ENCODE peak calls at places on chromosomes 3 and 15, in nine cellular contexts. One of them, this sample, is unnamed.

GRCh38 chr3:78794431-78794830 is 973.4 kb downstream of the ROBO1 start:
- DNase-seq in psoas muscle: no peak
- DNase-seq in astrocyte: no peak
- DNase-seq in mammary epithelial cell: peak; percentile 36
- DNase-seq in neuronal stem cell: no peak
- DNase-seq in sigmoid colon: no peak
- DNase-seq in transverse colon: no peak
- DNase-seq in suprapubic skin: no peak
- DNase-seq in uterus: no peak
- DNase-seq in this sample: no peak

GRCh38 chr3:61858054-61858453 is 296.7 kb downstream of the PTPRG start:
- DNase-seq in transverse colon: no peak
- DNase-seq in neuronal stem cell: no peak
- DNase-seq in psoas muscle: no peak
- DNase-seq in sigmoid colon: no peak
- DNase-seq in astrocyte: peak; percentile 33
- DNase-seq in uterus: no peak
- DNase-seq in mammary epithelial cell: peak; percentile 12
- DNase-seq in suprapubic skin: no peak
- DNase-seq in this sample: no peak

GRCh38 chr3:151673974-151674373 is 59.8 kb upstream of the AADACL2 start:
- DNase-seq in suprapubic skin: no peak
- DNase-seq in uterus: no peak
- DNase-seq in psoas muscle: no peak
- DNase-seq in sigmoid colon: no peak
- DNase-seq in transverse colon: no peak
- DNase-seq in neuronal stem cell: no peak
- DNase-seq in mammary epithelial cell: no peak
- DNase-seq in astrocyte: peak; percentile 34
- DNase-seq in this sample: no peak

GRCh38 chr3:188861847-188862740 is 309.7 kb upstream of the TPRG1 start:
- DNase-seq in suprapubic skin: no peak
- DNase-seq in uterus: no peak
- DNase-seq in mammary epithelial cell: peak; percentile 61
- DNase-seq in psoas muscle: no peak
- DNase-seq in sigmoid colon: no peak
- DNase-seq in astrocyte: peak; percentile 72
- DNase-seq in transverse colon: no peak
- DNase-seq in neuronal stem cell: no peak
- DNase-seq in this sample: no peak

GRCh38 chr15:97081666-97082226 is 751.2 kb downstream of the NR2F2 start:
- DNase-seq in mammary epithelial cell: no peak
- DNase-seq in suprapubic skin: no peak
- DNase-seq in sigmoid colon: no peak
- DNase-seq in neuronal stem cell: no peak
- DNase-seq in astrocyte: no peak
- DNase-seq in transverse colon: no peak
- DNase-seq in uterus: no peak
- DNase-seq in psoas muscle: no peak
- DNase-seq in this sample: no peak

GRCh38 chr15:67743558-67743957 is 81.8 kb upstream of the SKOR1 start:
- DNase-seq in psoas muscle: no peak
- DNase-seq in sigmoid colon: no peak
- DNase-seq in suprapubic skin: no peak
- DNase-seq in astrocyte: no peak
- DNase-seq in transverse colon: no peak
- DNase-seq in mammary epithelial cell: no peak
- DNase-seq in uterus: no peak
- DNase-seq in neuronal stem cell: no peak
- DNase-seq in this sample: no peak

GRCh38 chr3:150078983-150079739 is 108.5 kb upstream of the PFN2 start:
- DNase-seq in neuronal stem cell: no peak
- DNase-seq in psoas muscle: no peak
- DNase-seq in transverse colon: no peak
- DNase-seq in astrocyte: peak; percentile 97
- DNase-seq in uterus: peak; percentile 65
- DNase-seq in suprapubic skin: no peak
- DNase-seq in mammary epithelial cell: peak; percentile 87
- DNase-seq in sigmoid colon: peak; percentile 74
- DNase-seq in this sample: peak; percentile 94

GRCh38 chr3:177262396-177262795 is 65.1 kb upstream of the TBL1XR1 start:
- DNase-seq in psoas muscle: no peak
- DNase-seq in uterus: no peak
- DNase-seq in sigmoid colon: no peak
- DNase-seq in transverse colon: no peak
- DNase-seq in suprapubic skin: no peak
- DNase-seq in neuronal stem cell: no peak
- DNase-seq in mammary epithelial cell: peak; percentile 27
- DNase-seq in astrocyte: peak; percentile 72
- DNase-seq in this sample: no peak

GRCh38 chr3:78728406-78729145 is 1039.2 kb downstream of the ROBO1 start:
- DNase-seq in sigmoid colon: peak; percentile 82
- DNase-seq in neuronal stem cell: peak; percentile 15
- DNase-seq in astrocyte: peak; percentile 51
- DNase-seq in psoas muscle: peak; percentile 67
- DNase-seq in transverse colon: peak; percentile 29
- DNase-seq in suprapubic skin: peak; percentile 72
- DNase-seq in mammary epithelial cell: peak; percentile 48
- DNase-seq in uterus: peak; percentile 29
- DNase-seq in this sample: no peak

GRCh38 chr15:70512772-70513362 is 250.5 kb downstream of the UACA start:
- DNase-seq in astrocyte: no peak
- DNase-seq in psoas muscle: no peak
- DNase-seq in mammary epithelial cell: peak; percentile 59
- DNase-seq in transverse colon: peak; percentile 50
- DNase-seq in uterus: no peak
- DNase-seq in neuronal stem cell: no peak
- DNase-seq in sigmoid colon: no peak
- DNase-seq in suprapubic skin: no peak
- DNase-seq in this sample: peak; percentile 52

GRCh38 chr15:100172356-100173024 is 169.3 kb downstream of the ADAMTS17 start:
- DNase-seq in sigmoid colon: no peak
- DNase-seq in psoas muscle: no peak
- DNase-seq in transverse colon: no peak
- DNase-seq in suprapubic skin: no peak
- DNase-seq in astrocyte: no peak
- DNase-seq in neuronal stem cell: no peak
- DNase-seq in uterus: no peak
- DNase-seq in mammary epithelial cell: no peak
- DNase-seq in this sample: no peak

GRCh38 chr15:74794970-74795349 is 13.1 kb downstream of the CSK start:
- DNase-seq in neuronal stem cell: no peak
- DNase-seq in transverse colon: no peak
- DNase-seq in mammary epithelial cell: no peak
- DNase-seq in astrocyte: no peak
- DNase-seq in uterus: no peak
- DNase-seq in psoas muscle: no peak
- DNase-seq in sigmoid colon: no peak
- DNase-seq in suprapubic skin: no peak
- DNase-seq in this sample: no peak
- H3K36me3 ChIP-seq in neuronal stem cell: peaks cover 33% of the 10 kb centered on the region
- H3K36me3 ChIP-seq in transverse colon: no peaks in the 10 kb centered on the region
- H3K36me3 ChIP-seq in mammary epithelial cell: peaks cover 4% of the 10 kb centered on the region
- H3K36me3 ChIP-seq in astrocyte: peaks cover 5% of the 10 kb centered on the region
- H3K36me3 ChIP-seq in uterus: no peaks in the 10 kb centered on the region
- H3K36me3 ChIP-seq in psoas muscle: no peaks in the 10 kb centered on the region
- H3K36me3 ChIP-seq in sigmoid colon: no peaks in the 10 kb centered on the region
- H3K36me3 ChIP-seq in suprapubic skin: peaks cover 17% of the 10 kb centered on the region
- H3K36me3 ChIP-seq in this sample: peaks cover 44% of the 10 kb centered on the region

GRCh38 chr3:37321260-37321852 is 147.0 kb upstream of the LRRFIP2 start:
- DNase-seq in astrocyte: peak; percentile 60
- DNase-seq in transverse colon: no peak
- DNase-seq in neuronal stem cell: no peak
- DNase-seq in uterus: no peak
- DNase-seq in suprapubic skin: no peak
- DNase-seq in sigmoid colon: no peak
- DNase-seq in mammary epithelial cell: no peak
- DNase-seq in psoas muscle: no peak
- DNase-seq in this sample: no peak
- H3K36me3 ChIP-seq in astrocyte: peaks cover 43% of the 10 kb centered on the region
- H3K36me3 ChIP-seq in transverse colon: no peaks in the 10 kb centered on the region
- H3K36me3 ChIP-seq in neuronal stem cell: peaks cover 82% of the 10 kb centered on the region
- H3K36me3 ChIP-seq in uterus: no peaks in the 10 kb centered on the region
- H3K36me3 ChIP-seq in suprapubic skin: peaks cover 48% of the 10 kb centered on the region
- H3K36me3 ChIP-seq in sigmoid colon: peaks cover 4% of the 10 kb centered on the region
- H3K36me3 ChIP-seq in mammary epithelial cell: peaks cover 38% of the 10 kb centered on the region
- H3K36me3 ChIP-seq in psoas muscle: peaks cover 9% of the 10 kb centered on the region
- H3K36me3 ChIP-seq in this sample: peaks cover 25% of the 10 kb centered on the region

GRCh38 chr15:40008061-40008460 is 30.9 kb downstream of the SRP14 start:
- DNase-seq in psoas muscle: no peak
- DNase-seq in astrocyte: peak; percentile 69
- DNase-seq in mammary epithelial cell: no peak
- DNase-seq in transverse colon: no peak
- DNase-seq in neuronal stem cell: no peak
- DNase-seq in suprapubic skin: no peak
- DNase-seq in sigmoid colon: no peak
- DNase-seq in uterus: no peak
- DNase-seq in this sample: no peak

GRCh38 chr15:40003491-40003916 is 35.5 kb downstream of the SRP14 start:
- DNase-seq in transverse colon: no peak
- DNase-seq in uterus: no peak
- DNase-seq in mammary epithelial cell: no peak
- DNase-seq in neuronal stem cell: no peak
- DNase-seq in suprapubic skin: no peak
- DNase-seq in psoas muscle: no peak
- DNase-seq in sigmoid colon: no peak
- DNase-seq in astrocyte: no peak
- DNase-seq in this sample: no peak

GRCh38 chr15:40010681-40011080 is 28.3 kb downstream of the SRP14 start:
- DNase-seq in sigmoid colon: no peak
- DNase-seq in transverse colon: no peak
- DNase-seq in neuronal stem cell: no peak
- DNase-seq in astrocyte: peak; percentile 86
- DNase-seq in uterus: no peak
- DNase-seq in psoas muscle: peak; percentile 74
- DNase-seq in mammary epithelial cell: peak; percentile 78
- DNase-seq in suprapubic skin: peak; percentile 80
- DNase-seq in this sample: peak; percentile 74

GRCh38 chr15:40006003-40006402 is 33.0 kb downstream of the SRP14 start:
- DNase-seq in transverse colon: no peak
- DNase-seq in astrocyte: peak; percentile 53
- DNase-seq in neuronal stem cell: no peak
- DNase-seq in uterus: no peak
- DNase-seq in psoas muscle: no peak
- DNase-seq in suprapubic skin: no peak
- DNase-seq in sigmoid colon: no peak
- DNase-seq in mammary epithelial cell: no peak
- DNase-seq in this sample: no peak

GRCh38 chr15:40006646-40007045 is 32.3 kb downstream of the SRP14 start:
- DNase-seq in mammary epithelial cell: no peak
- DNase-seq in astrocyte: peak; percentile 89
- DNase-seq in suprapubic skin: no peak
- DNase-seq in psoas muscle: no peak
- DNase-seq in sigmoid colon: no peak
- DNase-seq in uterus: no peak
- DNase-seq in neuronal stem cell: no peak
- DNase-seq in transverse colon: no peak
- DNase-seq in this sample: no peak
- H3K36me3 ChIP-seq in mammary epithelial cell: peaks cover 59% of the 10 kb centered on the region
- H3K36me3 ChIP-seq in astrocyte: peaks cover 70% of the 10 kb centered on the region
- H3K36me3 ChIP-seq in suprapubic skin: peaks cover 74% of the 10 kb centered on the region
- H3K36me3 ChIP-seq in psoas muscle: peaks cover 8% of the 10 kb centered on the region
- H3K36me3 ChIP-seq in sigmoid colon: peaks cover 63% of the 10 kb centered on the region
- H3K36me3 ChIP-seq in uterus: no peaks in the 10 kb centered on the region
- H3K36me3 ChIP-seq in neuronal stem cell: peaks cover 99% of the 10 kb centered on the region
- H3K36me3 ChIP-seq in transverse colon: no peaks in the 10 kb centered on the region
- H3K36me3 ChIP-seq in this sample: peaks cover 72% of the 10 kb centered on the region

GRCh38 chr15:42868683-42869082 is 51.9 kb downstream of the TTBK2 start:
- DNase-seq in astrocyte: no peak
- DNase-seq in sigmoid colon: no peak
- DNase-seq in neuronal stem cell: no peak
- DNase-seq in mammary epithelial cell: no peak
- DNase-seq in psoas muscle: no peak
- DNase-seq in suprapubic skin: no peak
- DNase-seq in transverse colon: no peak
- DNase-seq in uterus: no peak
- DNase-seq in this sample: no peak
- H3K36me3 ChIP-seq in astrocyte: no peaks in the 10 kb centered on the region
- H3K36me3 ChIP-seq in sigmoid colon: no peaks in the 10 kb centered on the region
- H3K36me3 ChIP-seq in neuronal stem cell: peaks cover 3% of the 10 kb centered on the region
- H3K36me3 ChIP-seq in mammary epithelial cell: no peaks in the 10 kb centered on the region
- H3K36me3 ChIP-seq in psoas muscle: no peaks in the 10 kb centered on the region
- H3K36me3 ChIP-seq in suprapubic skin: no peaks in the 10 kb centered on the region
- H3K36me3 ChIP-seq in transverse colon: no peaks in the 10 kb centered on the region
- H3K36me3 ChIP-seq in uterus: no peaks in the 10 kb centered on the region
- H3K36me3 ChIP-seq in this sample: no peaks in the 10 kb centered on the region

DNA sequence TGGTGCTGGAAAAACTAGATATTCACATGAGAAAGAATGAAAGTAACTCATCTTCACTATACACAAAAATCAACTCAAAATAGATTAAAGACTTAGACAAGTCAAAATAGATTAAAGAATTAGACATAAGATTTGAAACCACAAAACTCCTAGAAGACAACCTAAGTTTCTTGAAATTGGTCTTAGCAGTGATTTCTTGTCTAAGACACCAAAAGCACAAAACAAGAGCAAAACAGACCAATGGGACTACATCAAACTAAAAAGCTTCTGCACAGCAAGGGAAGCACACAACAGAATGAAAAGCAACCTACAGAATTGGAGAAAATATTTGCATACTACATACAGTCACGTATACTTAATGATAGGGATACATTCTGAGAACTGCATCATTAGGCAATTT is 6.5 kb upstream of the VPS39 start:
- DNase-seq in sigmoid colon: no peak
- DNase-seq in psoas muscle: no peak
- DNase-seq in neuronal stem cell: no peak
- DNase-seq in suprapubic skin: no peak
- DNase-seq in uterus: no peak
- DNase-seq in astrocyte: no peak
- DNase-seq in transverse colon: no peak
- DNase-seq in mammary epithelial cell: no peak
- DNase-seq in this sample: no peak
- H3K36me3 ChIP-seq in sigmoid colon: peaks cover 51% of the 10 kb centered on the region
- H3K36me3 ChIP-seq in psoas muscle: no peaks in the 10 kb centered on the region
- H3K36me3 ChIP-seq in neuronal stem cell: peaks cover 98% of the 10 kb centered on the region
- H3K36me3 ChIP-seq in suprapubic skin: peaks cover 87% of the 10 kb centered on the region
- H3K36me3 ChIP-seq in uterus: no peaks in the 10 kb centered on the region
- H3K36me3 ChIP-seq in astrocyte: peaks cover 63% of the 10 kb centered on the region
- H3K36me3 ChIP-seq in transverse colon: peaks cover 4% of the 10 kb centered on the region
- H3K36me3 ChIP-seq in mammary epithelial cell: peaks cover 28% of the 10 kb centered on the region
- H3K36me3 ChIP-seq in this sample: peaks cover 68% of the 10 kb centered on the region

DNA sequence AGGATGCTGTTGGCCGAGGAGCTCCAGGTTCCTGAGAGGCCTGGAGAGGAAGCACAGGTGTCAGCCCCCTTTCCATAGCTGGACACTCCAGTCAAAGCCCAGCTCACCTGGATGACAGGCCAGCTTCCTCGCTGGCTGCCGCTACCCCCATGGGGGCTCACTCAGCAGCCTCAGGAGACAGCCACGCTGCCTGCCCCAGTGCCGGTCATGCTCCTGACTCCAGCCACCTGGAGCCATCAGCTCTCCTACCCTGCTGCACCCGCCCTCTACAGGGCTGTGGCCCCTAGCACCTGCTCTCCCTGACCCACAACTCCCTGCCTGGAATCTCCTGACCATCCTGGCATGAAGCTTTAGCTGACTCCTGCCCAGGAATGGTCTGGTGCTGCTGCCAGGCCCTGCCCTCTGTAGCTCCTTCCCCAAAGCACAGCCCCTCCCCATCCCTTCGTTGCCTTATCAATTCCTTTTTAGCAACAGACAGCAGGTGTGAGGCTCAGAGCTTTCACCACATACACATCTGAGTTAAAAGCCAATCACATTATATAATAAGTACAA is 94.2 kb downstream of the NUP210 start:
- DNase-seq in transverse colon: no peak
- DNase-seq in suprapubic skin: no peak
- DNase-seq in sigmoid colon: no peak
- DNase-seq in astrocyte: no peak
- DNase-seq in neuronal stem cell: no peak
- DNase-seq in psoas muscle: no peak
- DNase-seq in mammary epithelial cell: no peak
- DNase-seq in uterus: no peak
- DNase-seq in this sample: no peak
- H3K36me3 ChIP-seq in transverse colon: no peaks in the 10 kb centered on the region
- H3K36me3 ChIP-seq in suprapubic skin: peaks cover 6% of the 10 kb centered on the region
- H3K36me3 ChIP-seq in sigmoid colon: no peaks in the 10 kb centered on the region
- H3K36me3 ChIP-seq in astrocyte: no peaks in the 10 kb centered on the region
- H3K36me3 ChIP-seq in neuronal stem cell: peaks cover 100% of the 10 kb centered on the region
- H3K36me3 ChIP-seq in psoas muscle: no peaks in the 10 kb centered on the region
- H3K36me3 ChIP-seq in mammary epithelial cell: no peaks in the 10 kb centered on the region
- H3K36me3 ChIP-seq in uterus: no peaks in the 10 kb centered on the region
- H3K36me3 ChIP-seq in this sample: no peaks in the 10 kb centered on the region